ENCODE peak calls at places on chromosomes 3 and 15, in five cellular contexts. V is HTR-8/SVneo; N is AG09309; Z is activated T-helper 9 cell treated with anti-CD3 and anti-CD28 coated beads, Interleukin-2, amount 50 U/mL, for 16 hours; X is GF-D8. T is an unnamed sample.

GRCh38 chr3:170740726-170741591 is 129.0 kb downstream of the RPL22L1 start:
- DNase-seq in Z (no peak), N (peak), V (peak), X (no peak), T (no peak)

GRCh38 chr3:9468460-9468859 is 71.0 kb downstream of the SETD5 start:
- DNase-seq in Z (no peak), N (no peak), V (no peak), X (no peak), T (no peak)

GRCh38 chr3:126146525-126147146 is 33.8 kb downstream of the ALDH1L1 start:
- DNase-seq in N (no peak), Z (no peak), V (no peak), X (no peak), T (no peak)

GRCh38 chr15:62649793-62650420 is 392.6 kb upstream of the TPM1 start:
- DNase-seq in V (no peak), X (no peak), Z (no peak), N (no peak), T (no peak)

GRCh38 chr3:21913791-21914190 is 162.8 kb upstream of the ZNF385D start:
- DNase-seq in Z (no peak), N (peak), V (no peak), X (no peak), T (peak)

GRCh38 chr15:36914962-36915808 is 185.2 kb downstream of the MEIS2 start:
- DNase-seq in Z (no peak), N (no peak), X (no peak), V (no peak), T (no peak)

GRCh38 chr3:104526901-104527401 is 839.8 kb upstream of the ALCAM start:
- DNase-seq in V (no peak), X (peak), Z (no peak), N (no peak), T (no peak)

GRCh38 chr15:48005921-48006541 is 114.8 kb upstream of the SLC24A5 start:
- DNase-seq in X (no peak), Z (no peak), N (no peak), V (peak), T (no peak)

GRCh38 chr15:83119968-83120581 is 12.6 kb downstream of the TM6SF1 start:
- DNase-seq in X (no peak), N (no peak), Z (no peak), V (no peak), T (no peak)

GRCh38 chr3:86537171-86537570 is 453.8 kb downstream of the VGLL3 start:
- DNase-seq in Z (no peak), N (no peak), V (no peak), X (no peak), T (no peak)

GRCh38 chr3:45547202-45547701 is 47.3 kb upstream of the LIMD1 start:
- DNase-seq in Z (no peak), V (no peak), N (no peak), X (no peak), T (no peak)

GRCh38 chr15:93515256-93516044 is 426.4 kb upstream of the RGMA start:
- DNase-seq in V (no peak), X (no peak), N (no peak), Z (no peak), T (no peak)

GRCh38 chr15:32100286-32100685 is 70.0 kb downstream of the CHRNA7 start:
- DNase-seq in V (no peak), N (no peak), X (no peak), Z (no peak), T (no peak)